ENCODE peak calls at places on chromosome 15, in nine cellular contexts. V is cardiac fibroblast; E is GM13977; H is germinal center; R is GM12878; W is Right ventricle myocardium superior; Y is mesothelial cell of epicardium; I is SW480; P is stimulated activated CD8-positive, alpha-beta memory T cell treated with anti-CD3 and anti-CD28 coated beads, Interleukin-12 subunit alpha, Interleukin-12 subunit beta, amount 100 ng/mL, for 1 hour. Q is an unnamed sample.

GRCh38 chr15:65916664-65917406 is 47.5 kb downstream of the RAB11A start:
- DNase-seq in V (peak; percentile 75), E (peak; percentile 87), H (peak; percentile 76), R (peak; percentile 84), W (peak; percentile 72), Y (no peak), I (peak; percentile 67), P (no peak), Q (no peak)

GRCh38 chr15:66698318-66698961 is 3.6 kb upstream of the SMAD6 start:
- DNase-seq in V (peak; percentile 88), E (no peak), H (no peak), R (no peak), W (peak; percentile 83), Y (no peak), I (peak; percentile 79), P (no peak), Q (no peak)

GRCh38 chr15:49242820-49243219 is 72.8 kb downstream of the GALK2 start:
- DNase-seq in V (peak; percentile 88), E (no peak), H (no peak), R (no peak), W (no peak), Y (no peak), I (no peak), P (no peak), Q (no peak)

GRCh38 chr15:94086360-94086759 is 145.0 kb upstream of the MCTP2 start:
- DNase-seq in V (no peak), E (no peak), H (no peak), R (no peak), W (no peak), Y (no peak), I (no peak), P (no peak), Q (no peak)

GRCh38 chr15:71008250-71008870 is 106.9 kb upstream of the THSD4 start:
- DNase-seq in V (no peak), E (no peak), H (no peak), R (no peak), W (no peak), Y (no peak), I (no peak), P (no peak), Q (no peak)

GRCh38 chr15:58472821-58473581 is 41.2 kb downstream of the LIPC start:
- DNase-seq in V (peak; percentile 44), E (no peak), H (no peak), R (no peak), W (no peak), Y (no peak), I (peak; percentile 15), P (peak; percentile 23), Q (no peak)

GRCh38 chr15:69576035-69576526 is 123.5 kb downstream of the RPLP1 start:
- DNase-seq in V (peak; percentile 44), E (peak; percentile 38), H (peak; percentile 60), R (peak; percentile 13), W (peak; percentile 70), Y (no peak), I (peak; percentile 79), P (peak; percentile 53), Q (no peak)

GRCh38 chr15:74228723-74229081 is 7.4 kb upstream of the CCDC33 start:
- DNase-seq in V (peak; percentile 62), E (no peak), H (no peak), R (no peak), W (no peak), Y (no peak), I (no peak), P (no peak), Q (no peak)

GRCh38 chr15:74037171-74038117 is 42.9 kb downstream of the PML start:
- DNase-seq in V (no peak), E (no peak), H (no peak), R (no peak), W (no peak), Y (no peak), I (no peak), P (no peak), Q (no peak)

GRCh38 chr15:80699981-80700380 is 4.9 kb downstream of the ABHD17C start:
- DNase-seq in V (no peak), E (no peak), H (no peak), R (no peak), W (no peak), Y (no peak), I (no peak), P (no peak), Q (no peak)

GRCh38 chr15:70258369-70259029 is 160.8 kb upstream of the TLE3 start:
- DNase-seq in V (peak; percentile 11), E (no peak), H (no peak), R (no peak), W (no peak), Y (no peak), I (peak; percentile 14), P (peak; percentile 30), Q (peak; percentile 29)

GRCh38 chr15:43218908-43219706 is 1.7 kb downstream of the EPB42 start:
- DNase-seq in V (peak; percentile 16), E (no peak), H (no peak), R (no peak), W (no peak), Y (no peak), I (no peak), P (no peak), Q (no peak)

GRCh38 chr15:73802336-73803105 is 49.4 kb upstream of the INSYN1 start:
- DNase-seq in V (no peak), E (no peak), H (no peak), R (no peak), W (peak; percentile 76), Y (no peak), I (no peak), P (no peak), Q (no peak)

GRCh38 chr15:72306211-72306785 is 13.7 kb downstream of the CELF6 start:
- DNase-seq in V (peak; percentile 83), E (no peak), H (no peak), R (no peak), W (no peak), Y (no peak), I (no peak), P (peak; percentile 12), Q (no peak)

GRCh38 chr15:101046826-101047225 is 127.7 kb downstream of the LRRK1 start:
- DNase-seq in V (no peak), E (peak; percentile 44), H (no peak), R (no peak), W (no peak), Y (peak; percentile 8), I (no peak), P (no peak), Q (no peak)

GRCh38 chr15:81863157-81863556 is 182.7 kb downstream of the MEX3B start:
- DNase-seq in V (no peak), E (no peak), H (no peak), R (no peak), W (no peak), Y (no peak), I (peak; percentile 3), P (no peak), Q (no peak)

GRCh38 chr15:61888074-61888780 is 172.0 kb downstream of the VPS13C start:
- DNase-seq in V (peak; percentile 24), E (no peak), H (no peak), R (no peak), W (no peak), Y (no peak), I (no peak), P (no peak), Q (no peak)

GRCh38 chr15:45802140-45802539 is 167.3 kb downstream of the SQOR start:
- DNase-seq in V (no peak), E (no peak), H (no peak), R (no peak), W (no peak), Y (no peak), I (peak; percentile 25), P (no peak), Q (no peak)